ENCODE peak calls at places on chromosomes 12 and 14, in five cellular contexts. P, U, S, O and N are unnamed samples.

GRCh38 chr12:57815177-57816000 is 3.1 kb downstream of the AVIL start:
- ATAC-seq in S (peak), P (no peak), O (no peak), U (peak), N (no peak)

GRCh38 chr12:56164345-56164729 is 6.2 kb downstream of the MYL6 start:
- ATAC-seq in S (peak), U (no peak), P (no peak), O (no peak), N (no peak)

GRCh38 chr14:37497422-37497821 is 97.6 kb downstream of the FOXA1 start:
- ATAC-seq in S (peak), P (no peak), U (no peak), O (no peak), N (no peak)

GRCh38 chr14:92650581-92651105 is 97.8 kb downstream of the LGMN start:
- ATAC-seq in O (no peak), P (no peak), U (no peak), S (no peak), N (no peak)

GRCh38 chr12:63445266-63445665 is 223.0 kb downstream of the DPY19L2 start:
- ATAC-seq in U (no peak), P (no peak), O (no peak), S (no peak), N (no peak)

GRCh38 chr12:15580431-15580830 is 208.8 kb downstream of the EPS8 start:
- ATAC-seq in P (peak), S (peak), O (no peak), U (no peak), N (no peak)

GRCh38 chr12:83114042-83114441 is 427.3 kb downstream of the TMTC2 start:
- ATAC-seq in O (no peak), S (no peak), U (no peak), P (no peak), N (no peak)

GRCh38 chr12:8904665-8905064 is 9.6 kb upstream of the PHC1 start:
- ATAC-seq in P (no peak), S (no peak), U (no peak), O (no peak), N (no peak)

GRCh38 chr14:35223927-35224326 is 68.3 kb upstream of the PSMA6 start:
- ATAC-seq in S (no peak), O (no peak), U (no peak), P (no peak), N (no peak)

GRCh38 chr12:123516221-123516780 is 17.2 kb downstream of the RILPL1 start:
- ATAC-seq in P (no peak), U (no peak), O (no peak), S (no peak), N (no peak)

GRCh38 chr14:93212432-93212831 is 5.4 kb downstream of the UBR7 start:
- ATAC-seq in P (no peak), U (no peak), O (no peak), S (no peak), N (no peak)

GRCh38 chr12:59699408-59700144 is 103.7 kb downstream of the SLC16A7 start:
- ATAC-seq in O (no peak), U (no peak), P (no peak), S (no peak), N (peak)

GRCh38 chr12:19012965-19013364 is 116.6 kb upstream of the PLEKHA5 start:
- ATAC-seq in O (no peak), P (no peak), U (no peak), S (no peak), N (no peak)

GRCh38 chr14:34018125-34018524 is 67.3 kb upstream of the EGLN3 start:
- ATAC-seq in S (no peak), P (peak), U (no peak), O (no peak), N (no peak)

GRCh38 chr14:95876769-95877490 is at the start of gene TUNAR:
- ATAC-seq in S (no peak), U (no peak), O (no peak), P (no peak), N (no peak)

GRCh38 chr14:61491224-61491623 is 169.8 kb downstream of the PRKCH start:
- ATAC-seq in P (no peak), O (no peak), U (no peak), S (peak), N (no peak)

GRCh38 chr12:110028323-110028722 is 20.0 kb downstream of the C12orf76 start:
- ATAC-seq in S (no peak), U (no peak), P (no peak), O (no peak), N (no peak)

GRCh38 chr12:82896286-82896685 is 209.6 kb downstream of the TMTC2 start:
- ATAC-seq in O (no peak), U (no peak), P (no peak), S (no peak), N (no peak)

GRCh38 chr14:93330609-93331000 is 2.2 kb downstream of the BTBD7 start:
- ATAC-seq in O (no peak), S (no peak), P (no peak), U (no peak), N (no peak)

GRCh38 chr12:130482448-130482847 is 144.8 kb downstream of the PIWIL1 start:
- ATAC-seq in S (peak), O (no peak), P (no peak), U (no peak), N (no peak)

GRCh38 chr14:24197066-24197465 is 1.8 kb upstream of the TM9SF1 start:
- ATAC-seq in U (no peak), S (no peak), O (no peak), P (no peak), N (no peak)

GRCh38 chr12:108629824-108630476 is 3.7 kb downstream of the SELPLG start:
- ATAC-seq in U (peak), P (peak), S (peak), O (no peak), N (peak)

DNA sequence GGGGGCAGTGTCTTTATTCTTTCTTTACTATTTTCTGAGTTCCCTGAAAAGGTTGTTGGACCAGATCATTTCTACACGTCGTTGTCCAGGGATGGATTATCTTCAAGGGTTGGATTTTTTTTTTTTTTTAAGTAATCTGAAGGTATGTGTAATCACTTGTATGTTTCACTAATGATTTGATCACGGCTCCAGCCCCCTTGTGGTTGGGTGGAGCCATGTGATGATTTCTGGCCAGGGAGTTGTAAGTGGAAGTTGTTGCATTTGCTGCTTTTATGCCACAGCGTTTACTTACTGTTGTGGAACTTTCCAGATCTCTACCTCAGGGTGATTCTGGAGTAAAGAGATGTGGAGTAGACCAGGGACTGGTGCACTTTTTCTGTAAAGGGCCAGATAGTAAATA is 390.3 kb downstream of the AACS start:
- ATAC-seq in P (no peak), S (no peak), U (no peak), O (no peak), N (no peak)
- TF ChIP-seq CTCF in P (no peak), S (no peak), U (no peak), O (no peak), N (no peak)

DNA sequence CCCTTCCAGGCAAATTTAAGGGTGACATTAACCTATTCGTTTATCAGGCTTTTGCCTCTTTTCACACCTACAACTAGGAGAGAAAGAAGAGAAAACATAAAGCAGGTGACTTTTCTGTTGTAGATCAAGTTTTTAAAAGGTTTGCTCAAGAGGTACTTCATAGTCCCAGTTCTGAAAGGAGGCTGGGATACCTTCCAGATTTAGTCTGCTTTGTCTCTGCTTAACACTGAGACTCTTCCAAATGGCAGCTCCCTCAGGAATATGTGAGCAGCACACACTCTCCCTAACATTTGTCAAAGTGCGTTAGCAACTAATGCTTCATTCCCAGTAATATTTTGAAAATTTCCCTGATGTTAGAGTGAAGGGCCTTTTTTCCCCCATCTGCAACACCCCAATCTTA is 133.8 kb upstream of the RASSF8 start:
- ATAC-seq in S (no peak), P (no peak), O (no peak), U (no peak), N (no peak)
- TF ChIP-seq CTCF in S (no peak), P (no peak), O (no peak), U (no peak), N (no peak)

DNA sequence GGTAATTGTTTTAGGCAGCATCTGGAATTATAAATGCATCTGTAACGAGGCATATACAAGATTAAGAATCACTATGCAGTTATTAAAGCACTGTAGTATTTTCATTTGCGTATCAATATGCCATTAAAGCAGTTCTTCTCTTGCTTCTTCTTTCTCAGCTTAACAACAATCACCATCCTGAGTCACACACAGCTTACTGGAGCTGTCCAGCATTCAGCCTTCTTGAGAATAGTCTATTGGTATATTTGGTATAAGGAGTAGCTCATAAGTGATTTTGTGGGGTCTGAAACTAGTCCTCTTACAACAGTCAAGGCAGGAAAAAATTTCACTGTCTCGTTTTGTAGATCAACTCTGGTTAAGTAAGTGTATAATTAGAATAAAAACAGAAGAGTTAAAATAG is 523.0 kb upstream of the FOXG1 start:
- ATAC-seq in O (no peak), P (no peak), S (no peak), U (no peak), N (no peak)
- TF ChIP-seq CTCF in O (no peak), P (no peak), S (no peak), U (no peak), N (no peak)

GRCh38 chr12:53973093-53974042 is at the start of gene HOXC11:
- ATAC-seq in U (peak), S (no peak), O (no peak), P (no peak), N (no peak)
- TF ChIP-seq CTCF in U (no peak), S (no peak), O (no peak), P (no peak), N (no peak)

GRCh38 chr12:129185855-129186254 is 332.6 kb downstream of the GLT1D1 start:
- ATAC-seq in S (no peak), O (no peak), P (no peak), U (no peak), N (no peak)

GRCh38 chr12:129184066-129184695 is 330.9 kb downstream of the GLT1D1 start:
- ATAC-seq in O (no peak), S (no peak), U (no peak), P (no peak), N (no peak)

GRCh38 chr12:129190827-129191226 is 337.5 kb downstream of the GLT1D1 start:
- ATAC-seq in O (no peak), U (no peak), P (no peak), S (peak), N (no peak)

GRCh38 chr12:129186952-129187351 is 333.7 kb downstream of the GLT1D1 start:
- ATAC-seq in P (no peak), S (peak), U (no peak), O (no peak), N (no peak)
- TF ChIP-seq CTCF in P (no peak), S (peak), U (peak), O (no peak), N (no peak)

GRCh38 chr12:4864575-4864974 is 45.1 kb upstream of the KCNA1 start:
- ATAC-seq in S (no peak), P (no peak), O (no peak), U (no peak), N (no peak)
- TF ChIP-seq CTCF in S (no peak), P (no peak), O (no peak), U (no peak), N (no peak)

GRCh38 chr12:49707127-49707811 is at the start of gene FMNL3:
- ATAC-seq in P (peak), S (peak), U (peak), O (peak), N (peak)
- TF ChIP-seq CTCF in P (peak), S (peak), U (peak), O (peak), N (peak)

DNA sequence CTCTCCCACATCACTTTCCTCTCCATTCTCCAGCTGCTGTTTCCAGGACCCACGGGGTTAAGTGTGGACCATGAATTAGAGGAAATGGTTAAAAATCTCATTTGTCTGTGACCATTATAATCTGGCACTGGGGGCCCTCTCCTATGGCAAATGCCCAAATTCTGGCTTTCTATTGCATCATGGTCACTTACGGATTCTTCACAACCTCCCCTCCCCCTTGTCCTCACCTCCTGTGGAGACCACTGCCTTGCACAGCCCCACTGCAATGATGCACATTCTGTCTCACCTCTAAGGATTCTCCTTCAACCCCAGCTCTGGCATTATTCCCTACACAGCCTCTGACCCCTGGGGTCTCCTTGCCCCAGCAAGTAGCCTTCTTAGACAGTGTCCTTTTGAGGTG is 18.9 kb downstream of the BCAT1 start:
- ATAC-seq in S (no peak), O (no peak), U (no peak), P (no peak), N (no peak)
- TF ChIP-seq CTCF in S (no peak), O (no peak), U (no peak), P (no peak), N (no peak)